ENCODE peak calls at places on chromosomes 11 and 22, in eight cellular contexts. R, M, W, U, K, O, P and C are unnamed samples.

GRCh38 chr11:118448294-118448693 is 12.0 kb downstream of the KMT2A start:
- DNase-seq in O (no peak), M (no peak), W (no peak), P (no peak), R (no peak), K (no peak), U (peak), C (peak)

GRCh38 chr11:96187779-96188624 is 155.0 kb downstream of the MAML2 start:
- DNase-seq in M (no peak), W (peak), K (no peak), R (no peak), P (peak), U (peak), O (no peak), C (peak)

GRCh38 chr11:57131080-57131790 is 50.5 kb upstream of the LRRC55 start:
- DNase-seq in O (no peak), R (no peak), M (no peak), P (no peak), U (peak), K (no peak), W (no peak), C (no peak)

GRCh38 chr11:9862981-9863380 is 199.1 kb downstream of the SWAP70 start:
- DNase-seq in R (no peak), P (no peak), W (no peak), K (no peak), O (no peak), M (no peak), U (peak), C (no peak)

GRCh38 chr11:108685419-108686161 is 20.7 kb downstream of the DDX10 start:
- DNase-seq in O (no peak), M (no peak), W (no peak), K (no peak), U (peak), R (no peak), P (no peak), C (no peak)

GRCh38 chr11:93532285-93532789 is 10.9 kb downstream of the SMCO4 start:
- DNase-seq in K (no peak), R (no peak), U (peak), M (no peak), W (no peak), P (no peak), O (no peak), C (no peak)

GRCh38 chr11:108734956-108735559 is 70.2 kb downstream of the DDX10 start:
- DNase-seq in O (no peak), W (no peak), P (peak), M (no peak), R (no peak), U (no peak), K (no peak), C (no peak)

GRCh38 chr22:37633693-37634504 is 5.6 kb upstream of the SH3BP1 start:
- DNase-seq in U (peak), R (no peak), O (no peak), W (peak), M (peak), K (peak), P (no peak), C (peak)

GRCh38 chr22:22812031-22812905 is 75.3 kb upstream of the IGLL5 start:
- DNase-seq in M (no peak), U (no peak), R (no peak), P (no peak), O (no peak), K (no peak), W (no peak), C (no peak)

GRCh38 chr11:9570313-9570712 is 3.2 kb upstream of the WEE1 start:
- DNase-seq in U (no peak), P (no peak), R (no peak), M (no peak), O (no peak), W (no peak), K (no peak), C (no peak)

GRCh38 chr11:14132312-14132711 is 169.8 kb downstream of the SPON1 start:
- DNase-seq in K (no peak), W (no peak), R (no peak), P (no peak), M (no peak), O (no peak), U (peak), C (peak)

GRCh38 chr22:30697975-30698374 is 3.3 kb downstream of the OSBP2 start:
- DNase-seq in P (no peak), W (no peak), R (no peak), M (no peak), K (no peak), U (no peak), O (no peak), C (no peak)

GRCh38 chr11:66848671-66849500 is 5.6 kb downstream of the RCE1 start:
- DNase-seq in W (no peak), M (peak), R (no peak), P (no peak), U (no peak), K (no peak), O (no peak), C (no peak)

GRCh38 chr11:6321961-6322362 is 1.7 kb upstream of the CAVIN3 start:
- DNase-seq in P (no peak), M (no peak), K (no peak), W (no peak), U (peak), O (no peak), R (no peak), C (peak)